ENCODE peak calls at places on chromosomes 16 and 17, in five cellular contexts. E is effector CD4-positive, alpha-beta T cell; H is activated CD4-positive, alpha-beta memory T cell treated with anti-CD3 and anti-CD28 coated beads, Interleukin-2, amount 10 ng/mL, durations not matched to agents 7 days and 5 days; M is GM12892; L is HuH-7. Q is an unnamed sample.

GRCh38 chr17:50219939-50220465 is 18.6 kb upstream of the COL1A1 start:
- DNase-seq in H (no peak), L (peak), M (no peak), E (no peak), Q (no peak)

GRCh38 chr16:77191259-77191969 is 424 bp downstream of the MON1B start:
- DNase-seq in E (peak), M (no peak), L (no peak), H (peak), Q (no peak)

GRCh38 chr17:42345396-42346078 is 42.7 kb downstream of the STAT3 start:
- DNase-seq in L (no peak), M (no peak), H (no peak), E (no peak), Q (no peak)

GRCh38 chr17:35460354-35460851 is 11.8 kb upstream of the SLFN13 start:
- DNase-seq in M (peak), H (peak), L (peak), E (peak), Q (peak)

GRCh38 chr16:9058211-9058610 is 33.2 kb upstream of the HAPSTR1 start:
- DNase-seq in H (no peak), M (no peak), L (no peak), E (no peak), Q (no peak)

GRCh38 chr17:80443916-80444708 is 29.1 kb downstream of the ENDOV start:
- DNase-seq in L (no peak), E (no peak), H (no peak), M (no peak), Q (no peak)

GRCh38 chr16:3157229-3158013 is 22.6 kb downstream of the ZNF213 start:
- DNase-seq in E (peak), M (no peak), L (no peak), H (peak), Q (no peak)

GRCh38 chr17:4032738-4033137 is 68.5 kb upstream of the ATP2A3 start:
- DNase-seq in L (no peak), E (no peak), H (no peak), M (no peak), Q (no peak)

GRCh38 chr17:11459780-11460426 is 138.4 kb upstream of the DNAH9 start:
- DNase-seq in L (no peak), M (no peak), E (no peak), H (no peak), Q (no peak)

GRCh38 chr17:4204676-4205075 is 59.1 kb downstream of the ANKFY1 start:
- DNase-seq in M (no peak), E (no peak), L (no peak), H (no peak), Q (no peak)

GRCh38 chr17:6096201-6097004 is 26.2 kb downstream of the WSCD1 start:
- DNase-seq in E (no peak), M (no peak), L (no peak), H (no peak), Q (no peak)

GRCh38 chr16:27625050-27625697 is 75.2 kb downstream of the KATNIP start:
- DNase-seq in E (no peak), L (peak), M (no peak), H (no peak), Q (no peak)

GRCh38 chr16:6125483-6126259 is 1028.1 kb upstream of the EEF2KMT start:
- DNase-seq in L (no peak), E (no peak), H (no peak), M (no peak), Q (no peak)

GRCh38 chr16:580141-580945 is 9.5 kb upstream of the RAB40C start:
- DNase-seq in L (no peak), M (no peak), H (no peak), E (no peak), Q (no peak)

GRCh38 chr17:4543557-4544026 is 11.6 kb downstream of the MYBBP1A start:
- DNase-seq in L (no peak), H (no peak), M (no peak), E (no peak), Q (no peak)

GRCh38 chr17:81233316-81233715 is 5.5 kb downstream of the TEPSIN start:
- DNase-seq in E (no peak), H (no peak), M (no peak), L (no peak), Q (no peak)

GRCh38 chr16:69100046-69100765 is 5.2 kb upstream of the HAS3 start:
- DNase-seq in L (no peak), E (no peak), H (no peak), M (no peak), Q (no peak)

GRCh38 chr17:7313028-7313889 is 1.9 kb downstream of the GPS2 start:
- DNase-seq in L (no peak), H (no peak), M (peak), E (no peak), Q (no peak)

GRCh38 chr17:34556951-34557350 is 22.4 kb upstream of the TMEM132E start:
- DNase-seq in M (no peak), E (no peak), H (no peak), L (no peak), Q (no peak)

GRCh38 chr16:69706256-69706974 is 19.9 kb downstream of the NQO1 start:
- DNase-seq in H (no peak), L (no peak), E (no peak), M (no peak), Q (no peak)

GRCh38 chr17:67718325-67718941 is 697 bp downstream of the NOL11 start:
- DNase-seq in M (peak), E (peak), L (no peak), H (no peak), Q (no peak)